ENCODE peak calls at places on chromosomes 1 and 21, in five cellular contexts. K is astrocyte, P is A172, V is BE2C, W is HFF-Myc. D is an unnamed sample.

GRCh38 chr1:7495894-7496293 is 275.2 kb upstream of the VAMP3 start:
- DNase-seq in K (no peak), P (no peak), V (no peak), W (no peak), D (no peak)

GRCh38 chr1:156420209-156421061 is 51.4 kb downstream of the RHBG start:
- DNase-seq in K (no peak), P (no peak), V (no peak), W (no peak), D (no peak)

GRCh38 chr1:110308247-110308646 is 30.9 kb upstream of the RBM15 start:
- DNase-seq in K (peak; percentile 93), P (no peak), V (no peak), W (no peak), D (peak; percentile 84)

GRCh38 chr1:211833174-211833820 is 2.7 kb upstream of the LPGAT1 start:
- DNase-seq in K (no peak), P (no peak), V (no peak), W (no peak), D (peak; percentile 15)

GRCh38 chr21:42193721-42194120 is 25.2 kb upstream of the ABCG1 start:
- DNase-seq in K (no peak), P (no peak), V (no peak), W (no peak), D (no peak)

GRCh38 chr1:95236784-95237575 is 3.0 kb downstream of the RWDD3 start:
- DNase-seq in K (peak; percentile 61), P (no peak), V (no peak), W (no peak), D (peak; percentile 7)

GRCh38 chr1:243287652-243288051 is 31.8 kb downstream of the SDCCAG8 start:
- DNase-seq in K (peak; percentile 96), P (peak; percentile 93), V (no peak), W (peak; percentile 67), D (peak; percentile 87)

GRCh38 chr1:116147114-116147510 is 35.9 kb downstream of the MAB21L3 start:
- DNase-seq in K (no peak), P (no peak), V (no peak), W (no peak), D (no peak)

D was measured in renal cortical epithelial cell.